ENCODE peak calls at places on chromosomes 7 and 10, in four cellular contexts. One of them, this sample, is unnamed.

GRCh38 chr7:150339369-150339768 is 2.1 kb downstream of the RARRES2 start:
- DNase-seq in EL: no peak
- DNase-seq in mucosa of descending colon: no peak
- DNase-seq in NCI-H226: no peak
- DNase-seq in this sample: no peak

GRCh38 chr7:112503361-112504023 is 22.7 kb downstream of the LSMEM1 start:
- DNase-seq in NCI-H226: no peak
- DNase-seq in mucosa of descending colon: no peak
- DNase-seq in EL: no peak
- DNase-seq in this sample: no peak

GRCh38 chr7:54944179-54944578 is 74.6 kb upstream of the EGFR start:
- DNase-seq in mucosa of descending colon: no peak
- DNase-seq in EL: peak
- DNase-seq in NCI-H226: no peak
- DNase-seq in this sample: peak

GRCh38 chr10:69629897-69630650 is at the start of gene FAM241B:
- DNase-seq in mucosa of descending colon: peak
- DNase-seq in NCI-H226: peak
- DNase-seq in EL: peak
- DNase-seq in this sample: peak

GRCh38 chr10:58240531-58240930 is 27.2 kb downstream of the IPMK start:
- DNase-seq in NCI-H226: no peak
- DNase-seq in EL: peak
- DNase-seq in mucosa of descending colon: no peak
- DNase-seq in this sample: no peak

GRCh38 chr7:44101966-44102845 is 1.9 kb upstream of the AEBP1 start:
- DNase-seq in mucosa of descending colon: peak
- DNase-seq in EL: peak
- DNase-seq in NCI-H226: no peak
- DNase-seq in this sample: no peak

GRCh38 chr10:63114031-63114814 is 18.9 kb upstream of the NRBF2 start:
- DNase-seq in NCI-H226: peak
- DNase-seq in mucosa of descending colon: peak
- DNase-seq in EL: peak
- DNase-seq in this sample: no peak

GRCh38 chr10:112213836-112214235 is 30.3 kb upstream of the GPAM start:
- DNase-seq in mucosa of descending colon: no peak
- DNase-seq in NCI-H226: no peak
- DNase-seq in EL: no peak
- DNase-seq in this sample: no peak

GRCh38 chr10:6843477-6843876 is 263.4 kb upstream of the PRKCQ start:
- DNase-seq in EL: no peak
- DNase-seq in mucosa of descending colon: no peak
- DNase-seq in NCI-H226: no peak
- DNase-seq in this sample: peak

GRCh38 chr10:89301231-89301630 is 615 bp upstream of the IFIT2 start:
- DNase-seq in mucosa of descending colon: no peak
- DNase-seq in EL: peak
- DNase-seq in NCI-H226: no peak
- DNase-seq in this sample: peak

GRCh38 chr7:127940365-127941160 is 90.7 kb downstream of the LRRC4 start:
- DNase-seq in mucosa of descending colon: no peak
- DNase-seq in NCI-H226: no peak
- DNase-seq in EL: no peak
- DNase-seq in this sample: no peak

GRCh38 chr10:70832852-70833542 is 17.2 kb downstream of the SGPL1 start:
- DNase-seq in EL: peak
- DNase-seq in mucosa of descending colon: no peak
- DNase-seq in NCI-H226: peak
- DNase-seq in this sample: no peak

GRCh38 chr10:35640951-35641429 is 1.1 kb downstream of the FZD8 start:
- DNase-seq in EL: peak
- DNase-seq in mucosa of descending colon: peak
- DNase-seq in NCI-H226: peak
- DNase-seq in this sample: peak

GRCh38 chr7:152897401-152897800 is 137.8 kb downstream of the ACTR3B start:
- DNase-seq in mucosa of descending colon: no peak
- DNase-seq in EL: no peak
- DNase-seq in NCI-H226: no peak
- DNase-seq in this sample: no peak

GRCh38 chr7:32117837-32118236 is 47.6 kb upstream of the PDE1C start:
- DNase-seq in mucosa of descending colon: no peak
- DNase-seq in NCI-H226: no peak
- DNase-seq in EL: peak
- DNase-seq in this sample: no peak

GRCh38 chr7:153258686-153259085 is 499.1 kb downstream of the ACTR3B start:
- DNase-seq in mucosa of descending colon: no peak
- DNase-seq in EL: no peak
- DNase-seq in NCI-H226: no peak
- DNase-seq in this sample: no peak

GRCh38 chr7:49279886-49280285 is 355.5 kb downstream of the CDC14C start:
- DNase-seq in mucosa of descending colon: no peak
- DNase-seq in EL: no peak
- DNase-seq in NCI-H226: no peak
- DNase-seq in this sample: peak

GRCh38 chr10:69640196-69640980 is 10.3 kb downstream of the FAM241B start:
- DNase-seq in EL: no peak
- DNase-seq in NCI-H226: no peak
- DNase-seq in mucosa of descending colon: no peak
- DNase-seq in this sample: no peak

GRCh38 chr10:11242443-11243386 is 225.0 kb downstream of the CELF2 start:
- DNase-seq in mucosa of descending colon: peak
- DNase-seq in EL: peak
- DNase-seq in NCI-H226: no peak
- DNase-seq in this sample: peak

GRCh38 chr7:138565451-138566114 is 105.5 kb downstream of the TRIM24 start:
- DNase-seq in mucosa of descending colon: no peak
- DNase-seq in EL: peak
- DNase-seq in NCI-H226: peak
- DNase-seq in this sample: peak

GRCh38 chr7:50591480-50592438 is 26.6 kb upstream of the DDC start:
- DNase-seq in EL: no peak
- DNase-seq in NCI-H226: no peak
- DNase-seq in mucosa of descending colon: no peak
- DNase-seq in this sample: peak

GRCh38 chr7:102404005-102404861 is 8.1 kb downstream of the PRKRIP1 start:
- DNase-seq in NCI-H226: peak
- DNase-seq in EL: peak
- DNase-seq in mucosa of descending colon: no peak
- DNase-seq in this sample: peak

GRCh38 chr10:105150486-105150885 is 509.4 kb downstream of the SORCS3 start:
- DNase-seq in NCI-H226: no peak
- DNase-seq in EL: no peak
- DNase-seq in mucosa of descending colon: no peak
- DNase-seq in this sample: no peak

GRCh38 chr10:75195035-75195763 is 15.4 kb upstream of the VDAC2 start:
- DNase-seq in NCI-H226: no peak
- DNase-seq in EL: peak
- DNase-seq in mucosa of descending colon: no peak
- DNase-seq in this sample: no peak

GRCh38 chr10:5738427-5738826 is 53.8 kb downstream of the TASOR2 start:
- DNase-seq in EL: no peak
- DNase-seq in mucosa of descending colon: no peak
- DNase-seq in NCI-H226: no peak
- DNase-seq in this sample: no peak

GRCh38 chr7:121428857-121429489 is 32.9 kb upstream of the FAM3C start:
- DNase-seq in NCI-H226: peak
- DNase-seq in EL: peak
- DNase-seq in mucosa of descending colon: no peak
- DNase-seq in this sample: peak

GRCh38 chr7:32218741-32219283 is 148.6 kb upstream of the PDE1C start:
- DNase-seq in EL: no peak
- DNase-seq in mucosa of descending colon: no peak
- DNase-seq in NCI-H226: no peak
- DNase-seq in this sample: no peak

GRCh38 chr10:73858013-73858708 is 16.2 kb downstream of the CAMK2G start:
- DNase-seq in mucosa of descending colon: no peak
- DNase-seq in NCI-H226: no peak
- DNase-seq in EL: peak
- DNase-seq in this sample: no peak

GRCh38 chr10:116888380-116889055 is 39.2 kb downstream of the ENO4 start:
- DNase-seq in NCI-H226: peak
- DNase-seq in EL: peak
- DNase-seq in mucosa of descending colon: peak
- DNase-seq in this sample: no peak

GRCh38 chr10:114967071-114967470 is 29.1 kb downstream of the TRUB1 start:
- DNase-seq in NCI-H226: no peak
- DNase-seq in EL: peak
- DNase-seq in mucosa of descending colon: no peak
- DNase-seq in this sample: no peak

GRCh38 chr10:28587270-28587969 is 54.5 kb downstream of the WAC start:
- DNase-seq in NCI-H226: no peak
- DNase-seq in mucosa of descending colon: no peak
- DNase-seq in EL: peak
- DNase-seq in this sample: no peak

GRCh38 chr10:48509061-48509772 is 95.7 kb downstream of the ARHGAP22 start:
- DNase-seq in NCI-H226: no peak
- DNase-seq in mucosa of descending colon: no peak
- DNase-seq in EL: no peak
- DNase-seq in this sample: no peak

GRCh38 chr10:95360122-95360715 is 69.4 kb upstream of the PDLIM1 start:
- DNase-seq in NCI-H226: peak
- DNase-seq in EL: peak
- DNase-seq in mucosa of descending colon: no peak
- DNase-seq in this sample: peak

GRCh38 chr7:116672596-116673503 is 854 bp downstream of the MET start:
- DNase-seq in NCI-H226: no peak
- DNase-seq in EL: peak
- DNase-seq in mucosa of descending colon: peak
- DNase-seq in this sample: peak

GRCh38 chr7:130345106-130345505 is 490 bp downstream of the CPA5 start:
- DNase-seq in NCI-H226: no peak
- DNase-seq in mucosa of descending colon: no peak
- DNase-seq in EL: no peak
- DNase-seq in this sample: no peak

This sample was measured in left kidney.